ENCODE peak calls at places on chromosomes 1 and 21, in four cellular contexts. One of them, this sample, is unnamed.

GRCh38 chr1:21586926-21587601 is 77.8 kb downstream of the ALPL start:
- DNase-seq in sigmoid colon: no peak
- DNase-seq in aorta: peak
- DNase-seq in esophagus squamous epithelium: no peak
- DNase-seq in this sample: peak

GRCh38 chr1:196685506-196685905 is 33.7 kb downstream of the CFH start:
- DNase-seq in aorta: no peak
- DNase-seq in esophagus squamous epithelium: no peak
- DNase-seq in sigmoid colon: no peak
- DNase-seq in this sample: no peak

GRCh38 chr21:38380391-38381137 is 117.7 kb downstream of the ERG start:
- DNase-seq in aorta: no peak
- DNase-seq in sigmoid colon: no peak
- DNase-seq in esophagus squamous epithelium: no peak
- DNase-seq in this sample: peak

GRCh38 chr1:186194107-186194756 is 180.8 kb downstream of the TPR start:
- DNase-seq in sigmoid colon: no peak
- DNase-seq in aorta: no peak
- DNase-seq in esophagus squamous epithelium: no peak
- DNase-seq in this sample: no peak

GRCh38 chr1:153945795-153946621 is 510 bp downstream of the DENND4B start:
- DNase-seq in esophagus squamous epithelium: peak
- DNase-seq in sigmoid colon: peak
- DNase-seq in aorta: peak
- DNase-seq in this sample: peak

GRCh38 chr1:156705321-156705917 is at the start of gene CRABP2:
- DNase-seq in esophagus squamous epithelium: no peak
- DNase-seq in aorta: peak
- DNase-seq in sigmoid colon: peak
- DNase-seq in this sample: no peak

GRCh38 chr1:67367370-67368345 is 60.0 kb downstream of the IL12RB2 start:
- DNase-seq in esophagus squamous epithelium: no peak
- DNase-seq in aorta: no peak
- DNase-seq in sigmoid colon: peak
- DNase-seq in this sample: peak

GRCh38 chr1:170562644-170563338 is 30.8 kb downstream of the GORAB start:
- DNase-seq in esophagus squamous epithelium: no peak
- DNase-seq in aorta: no peak
- DNase-seq in sigmoid colon: peak
- DNase-seq in this sample: peak

GRCh38 chr1:5552787-5553484 is 439.3 kb downstream of the NPHP4 start:
- DNase-seq in esophagus squamous epithelium: no peak
- DNase-seq in aorta: no peak
- DNase-seq in sigmoid colon: no peak
- DNase-seq in this sample: no peak

GRCh38 chr1:31798433-31799195 is 17.2 kb downstream of the SPOCD1 start:
- DNase-seq in sigmoid colon: peak
- DNase-seq in esophagus squamous epithelium: no peak
- DNase-seq in aorta: no peak
- DNase-seq in this sample: peak

GRCh38 chr1:202162418-202163280 is 2.2 kb upstream of the PTPN7 start:
- DNase-seq in aorta: no peak
- DNase-seq in esophagus squamous epithelium: no peak
- DNase-seq in sigmoid colon: no peak
- DNase-seq in this sample: no peak

GRCh38 chr1:234601217-234602017 is 8.6 kb downstream of the IRF2BP2 start:
- DNase-seq in aorta: no peak
- DNase-seq in sigmoid colon: no peak
- DNase-seq in esophagus squamous epithelium: no peak
- DNase-seq in this sample: peak

GRCh38 chr1:166884040-166884642 is 8.1 kb upstream of the TADA1 start:
- DNase-seq in aorta: peak
- DNase-seq in esophagus squamous epithelium: no peak
- DNase-seq in sigmoid colon: peak
- DNase-seq in this sample: peak

GRCh38 chr1:200415693-200416593 is 6.1 kb upstream of the ZNF281 start:
- DNase-seq in sigmoid colon: peak
- DNase-seq in esophagus squamous epithelium: no peak
- DNase-seq in aorta: peak
- DNase-seq in this sample: peak

GRCh38 chr1:68361511-68361910 is 88.2 kb downstream of the RPE65 start:
- DNase-seq in aorta: no peak
- DNase-seq in sigmoid colon: no peak
- DNase-seq in esophagus squamous epithelium: no peak
- DNase-seq in this sample: no peak

GRCh38 chr1:7109901-7110300 is 324.6 kb downstream of the CAMTA1 start:
- DNase-seq in esophagus squamous epithelium: no peak
- DNase-seq in sigmoid colon: no peak
- DNase-seq in aorta: no peak
- DNase-seq in this sample: no peak

GRCh38 chr1:230231739-230232075 is 164.7 kb downstream of the GALNT2 start:
- DNase-seq in aorta: peak
- DNase-seq in sigmoid colon: peak
- DNase-seq in esophagus squamous epithelium: no peak
- DNase-seq in this sample: no peak

GRCh38 chr1:197027359-197027758 is 39.7 kb downstream of the F13B start:
- DNase-seq in esophagus squamous epithelium: no peak
- DNase-seq in aorta: no peak
- DNase-seq in sigmoid colon: no peak
- DNase-seq in this sample: no peak

GRCh38 chr1:23150742-23151141 is 17.9 kb downstream of the LUZP1 start:
- DNase-seq in esophagus squamous epithelium: no peak
- DNase-seq in aorta: no peak
- DNase-seq in sigmoid colon: no peak
- DNase-seq in this sample: no peak

GRCh38 chr1:59098668-59099067 is 198.2 kb upstream of the FGGY start:
- DNase-seq in esophagus squamous epithelium: no peak
- DNase-seq in sigmoid colon: no peak
- DNase-seq in aorta: no peak
- DNase-seq in this sample: no peak

GRCh38 chr1:147549526-147549925 is 8.2 kb downstream of the BCL9 start:
- DNase-seq in sigmoid colon: no peak
- DNase-seq in aorta: no peak
- DNase-seq in esophagus squamous epithelium: no peak
- DNase-seq in this sample: no peak

GRCh38 chr1:235866913-235867850 is 476 bp upstream of the LYST start:
- DNase-seq in aorta: peak
- DNase-seq in sigmoid colon: peak
- DNase-seq in esophagus squamous epithelium: peak
- DNase-seq in this sample: peak

GRCh38 chr1:24481843-24482610 is 20.6 kb upstream of the RCAN3 start:
- DNase-seq in esophagus squamous epithelium: no peak
- DNase-seq in sigmoid colon: no peak
- DNase-seq in aorta: no peak
- DNase-seq in this sample: peak

GRCh38 chr1:21939650-21940374 is 2.7 kb upstream of the HSPG2 start:
- DNase-seq in sigmoid colon: peak
- DNase-seq in aorta: peak
- DNase-seq in esophagus squamous epithelium: no peak
- DNase-seq in this sample: peak

GRCh38 chr21:46191686-46192575 is 7.7 kb upstream of the SPATC1L start:
- DNase-seq in esophagus squamous epithelium: no peak
- DNase-seq in aorta: peak
- DNase-seq in sigmoid colon: peak
- DNase-seq in this sample: no peak

GRCh38 chr1:2783435-2784397 is 17.8 kb downstream of the TTC34 start:
- DNase-seq in esophagus squamous epithelium: no peak
- DNase-seq in sigmoid colon: peak
- DNase-seq in aorta: peak
- DNase-seq in this sample: no peak

GRCh38 chr21:36698160-36699025 is 522 bp upstream of the SIM2 start:
- DNase-seq in esophagus squamous epithelium: no peak
- DNase-seq in sigmoid colon: no peak
- DNase-seq in aorta: no peak
- DNase-seq in this sample: no peak

GRCh38 chr1:40847023-40847740 is 15.0 kb downstream of the CITED4 start:
- DNase-seq in esophagus squamous epithelium: no peak
- DNase-seq in sigmoid colon: no peak
- DNase-seq in aorta: no peak
- DNase-seq in this sample: peak

This sample was measured in EL.